ENCODE peak calls at places on chromosomes 1 and 21, in seven cellular contexts. Q, C, F, X, J, G and E are unnamed samples.

GRCh38 chr1:186790101-186790500 is 38.6 kb upstream of the PLA2G4A start:
- DNase-seq in Q (no peak), C (no peak), F (no peak), X (no peak), J (no peak), G (peak; percentile 28), E (no peak)

GRCh38 chr1:216325336-216325735 is 97.9 kb downstream of the USH2A start:
- DNase-seq in Q (no peak), C (no peak), F (no peak), X (no peak), J (no peak), G (no peak), E (no peak)

GRCh38 chr1:54571803-54572202 is 23.8 kb downstream of the ACOT11 start:
- DNase-seq in Q (no peak), C (no peak), F (no peak), X (no peak), J (no peak), G (no peak), E (no peak)

GRCh38 chr1:226628624-226629155 is 80.1 kb downstream of the STUM start:
- DNase-seq in Q (no peak), C (no peak), F (no peak), X (no peak), J (no peak), G (no peak), E (no peak)

GRCh38 chr1:72060466-72060865 is 221.9 kb downstream of the NEGR1 start:
- DNase-seq in Q (no peak), C (no peak), F (no peak), X (no peak), J (no peak), G (no peak), E (peak; percentile 73)

GRCh38 chr1:18701183-18701582 is 70.5 kb downstream of the PAX7 start:
- DNase-seq in Q (no peak), C (no peak), F (no peak), X (no peak), J (no peak), G (no peak), E (no peak)

GRCh38 chr1:96080925-96081324 is 640.7 kb upstream of the PTBP2 start:
- DNase-seq in Q (no peak), C (no peak), F (no peak), X (no peak), J (no peak), G (no peak), E (no peak)

GRCh38 chr1:153742411-153743142 is 14.7 kb downstream of the INTS3 start:
- DNase-seq in Q (no peak), C (no peak), F (no peak), X (no peak), J (no peak), G (peak; percentile 29), E (no peak)

GRCh38 chr1:7284839-7285435 is 486.2 kb upstream of the VAMP3 start:
- DNase-seq in Q (no peak), C (no peak), F (no peak), X (no peak), J (no peak), G (no peak), E (no peak)

GRCh38 chr1:82801151-82801550 is 1000.4 kb downstream of the ADGRL2 start:
- DNase-seq in Q (no peak), C (no peak), F (no peak), X (no peak), J (no peak), G (no peak), E (peak; percentile 75)

GRCh38 chr1:110682898-110683297 is 8.2 kb upstream of the KCNA3 start:
- DNase-seq in Q (no peak), C (no peak), F (no peak), X (no peak), J (no peak), G (no peak), E (no peak)

GRCh38 chr21:45026833-45027232 is 47.5 kb upstream of the ADARB1 start:
- DNase-seq in Q (no peak), C (no peak), F (no peak), X (no peak), J (no peak), G (no peak), E (no peak)

GRCh38 chr1:15952317-15953258 is 23.3 kb downstream of the ZBTB17 start:
- DNase-seq in Q (no peak), C (peak; percentile 61), F (no peak), X (peak; percentile 84), J (no peak), G (peak; percentile 72), E (no peak)

GRCh38 chr1:116571215-116571919 is 541 bp upstream of the CD58 start:
- DNase-seq in Q (no peak), C (no peak), F (no peak), X (no peak), J (no peak), G (no peak), E (no peak)

GRCh38 chr1:39462074-39462473 is 29.4 kb upstream of the BMP8A start:
- DNase-seq in Q (no peak), C (no peak), F (no peak), X (no peak), J (no peak), G (peak; percentile 20), E (no peak)

GRCh38 chr1:228721407-228721806 is 13.9 kb upstream of the RHOU start:
- DNase-seq in Q (no peak), C (no peak), F (no peak), X (no peak), J (no peak), G (no peak), E (no peak)

GRCh38 chr1:52426391-52426790 is 22.0 kb downstream of the PRPF38A start:
- DNase-seq in Q (no peak), C (no peak), F (no peak), X (no peak), J (no peak), G (peak; percentile 68), E (no peak)

GRCh38 chr21:46079357-46080170 is 18.3 kb upstream of the COL6A2 start:
- DNase-seq in Q (no peak), C (no peak), F (no peak), X (no peak), J (peak; percentile 35), G (peak; percentile 91), E (no peak)

GRCh38 chr1:174874337-174875053 is 125.3 kb upstream of the CACYBP start:
- DNase-seq in Q (no peak), C (no peak), F (no peak), X (no peak), J (no peak), G (no peak), E (peak; percentile 12)

GRCh38 chr1:23953020-23953419 is 6.6 kb upstream of the PNRC2 start:
- DNase-seq in Q (no peak), C (no peak), F (no peak), X (no peak), J (no peak), G (no peak), E (no peak)

GRCh38 chr1:44103270-44104131 is 15.1 kb upstream of the KLF17 start:
- DNase-seq in Q (no peak), C (no peak), F (no peak), X (no peak), J (no peak), G (no peak), E (no peak)

GRCh38 chr1:164823486-164824279 is 264.7 kb downstream of the PBX1 start:
- DNase-seq in Q (no peak), C (no peak), F (no peak), X (no peak), J (no peak), G (peak; percentile 78), E (no peak)

GRCh38 chr1:53134961-53135734 is 7.3 kb downstream of the SLC1A7 start:
- DNase-seq in Q (peak; percentile 25), C (no peak), F (no peak), X (no peak), J (no peak), G (no peak), E (no peak)

GRCh38 chr1:161082996-161083742 is 6.2 kb downstream of the NECTIN4 start:
- DNase-seq in Q (no peak), C (no peak), F (no peak), X (peak; percentile 81), J (no peak), G (peak; percentile 83), E (no peak)

GRCh38 chr1:108830119-108831008 is 26.5 kb downstream of the AKNAD1 start:
- DNase-seq in Q (peak; percentile 15), C (no peak), F (no peak), X (peak; percentile 74), J (no peak), G (peak; percentile 93), E (no peak)

GRCh38 chr21:37582613-37583012 is 216.0 kb downstream of the DYRK1A start:
- DNase-seq in Q (no peak), C (no peak), F (no peak), X (peak; percentile 76), J (no peak), G (peak; percentile 81), E (peak; percentile 53)

GRCh38 chr1:178864326-178864725 is 6.6 kb downstream of the ANGPTL1 start:
- DNase-seq in Q (no peak), C (no peak), F (no peak), X (no peak), J (no peak), G (no peak), E (no peak)

GRCh38 chr1:231424950-231425805 is 3.1 kb upstream of the EGLN1 start:
- DNase-seq in Q (no peak), C (no peak), F (no peak), X (no peak), J (no peak), G (no peak), E (no peak)

GRCh38 chr1:246513619-246514343 is 6.7 kb upstream of the SMYD3 start:
- DNase-seq in Q (no peak), C (no peak), F (no peak), X (no peak), J (no peak), G (no peak), E (no peak)

GRCh38 chr1:89808429-89809117 is 12.3 kb upstream of the LRRC8D start:
- DNase-seq in Q (no peak), C (no peak), F (no peak), X (no peak), J (no peak), G (peak; percentile 47), E (peak; percentile 43)

GRCh38 chr1:8497196-8497878 is 179.4 kb downstream of the SLC45A1 start:
- DNase-seq in Q (no peak), C (no peak), F (no peak), X (peak; percentile 33), J (no peak), G (peak; percentile 89), E (no peak)

GRCh38 chr1:64497484-64497883 is 27.6 kb downstream of the CACHD1 start:
- DNase-seq in Q (no peak), C (no peak), F (no peak), X (no peak), J (no peak), G (no peak), E (peak; percentile 69)

GRCh38 chr1:240091614-240092300 is at the start of gene FMN2:
- DNase-seq in Q (peak; percentile 58), C (no peak), F (no peak), X (peak; percentile 67), J (no peak), G (peak; percentile 85), E (peak; percentile 80)